ENCODE peak calls at places on chromosomes 12 and 14, in five cellular contexts. One of them, this sample, is unnamed. For H3K4me1 and H3K27me3, the result is how much of the 10 kb centered on the place peaks cover.

GRCh38 chr12:124403273-124403672 is 108.4 kb downstream of the RFLNA start:
- DNase-seq in effector memory CD4-positive, alpha-beta T cell: no peak
- DNase-seq in fibroblast of lung: no peak
- DNase-seq in heart right ventricle: peak
- DNase-seq in right cardiac atrium: peak
- DNase-seq in this sample: peak

GRCh38 chr12:93776581-93777018 is 99.4 kb downstream of the CRADD start:
- DNase-seq in fibroblast of lung: peak
- DNase-seq in effector memory CD4-positive, alpha-beta T cell: no peak
- DNase-seq in heart right ventricle: no peak
- DNase-seq in right cardiac atrium: no peak
- DNase-seq in this sample: no peak

GRCh38 chr12:127429556-127429955 is 837.4 kb upstream of the TMEM132C start:
- DNase-seq in effector memory CD4-positive, alpha-beta T cell: no peak
- DNase-seq in right cardiac atrium: no peak
- DNase-seq in heart right ventricle: no peak
- DNase-seq in fibroblast of lung: peak
- DNase-seq in this sample: no peak

GRCh38 chr14:74572829-74573360 is 39.1 kb downstream of the LTBP2 start:
- DNase-seq in right cardiac atrium: no peak
- DNase-seq in fibroblast of lung: peak
- DNase-seq in effector memory CD4-positive, alpha-beta T cell: no peak
- DNase-seq in heart right ventricle: no peak
- DNase-seq in this sample: no peak

GRCh38 chr12:26128180-26128579 is 3.3 kb upstream of the BHLHE41 start:
- DNase-seq in effector memory CD4-positive, alpha-beta T cell: no peak
- DNase-seq in fibroblast of lung: no peak
- DNase-seq in heart right ventricle: no peak
- DNase-seq in right cardiac atrium: no peak
- DNase-seq in this sample: no peak

GRCh38 chr12:129145381-129145780 is 292.1 kb downstream of the GLT1D1 start:
- DNase-seq in right cardiac atrium: no peak
- DNase-seq in heart right ventricle: no peak
- DNase-seq in effector memory CD4-positive, alpha-beta T cell: no peak
- DNase-seq in fibroblast of lung: no peak
- DNase-seq in this sample: peak

GRCh38 chr12:47576256-47576655 is 129.6 kb downstream of the RPAP3 start:
- DNase-seq in fibroblast of lung: no peak
- DNase-seq in effector memory CD4-positive, alpha-beta T cell: no peak
- DNase-seq in heart right ventricle: no peak
- DNase-seq in right cardiac atrium: no peak
- DNase-seq in this sample: no peak

GRCh38 chr14:102140750-102141145 is 1.1 kb downstream of the WDR20 start:
- DNase-seq in heart right ventricle: no peak
- DNase-seq in fibroblast of lung: no peak
- DNase-seq in right cardiac atrium: no peak
- DNase-seq in effector memory CD4-positive, alpha-beta T cell: no peak
- DNase-seq in this sample: no peak

GRCh38 chr12:27449893-27450534 is 3.5 kb downstream of the SMCO2 start:
- DNase-seq in effector memory CD4-positive, alpha-beta T cell: no peak
- DNase-seq in right cardiac atrium: no peak
- DNase-seq in fibroblast of lung: no peak
- DNase-seq in heart right ventricle: no peak
- DNase-seq in this sample: no peak

GRCh38 chr12:55937956-55938355 is 7.0 kb downstream of the DGKA start:
- DNase-seq in right cardiac atrium: no peak
- DNase-seq in fibroblast of lung: peak
- DNase-seq in heart right ventricle: no peak
- DNase-seq in effector memory CD4-positive, alpha-beta T cell: no peak
- DNase-seq in this sample: no peak

GRCh38 chr12:50246159-50246865 is 37.0 kb downstream of the LIMA1 start:
- DNase-seq in fibroblast of lung: no peak
- DNase-seq in effector memory CD4-positive, alpha-beta T cell: no peak
- DNase-seq in right cardiac atrium: no peak
- DNase-seq in heart right ventricle: no peak
- DNase-seq in this sample: no peak

GRCh38 chr12:56898938-56899337 is 35.3 kb downstream of the SDR9C7 start:
- DNase-seq in right cardiac atrium: no peak
- DNase-seq in fibroblast of lung: no peak
- DNase-seq in effector memory CD4-positive, alpha-beta T cell: no peak
- DNase-seq in heart right ventricle: no peak
- DNase-seq in this sample: no peak

GRCh38 chr12:53484686-53485567 is 14.3 kb downstream of the MAP3K12 start:
- DNase-seq in fibroblast of lung: peak
- DNase-seq in effector memory CD4-positive, alpha-beta T cell: no peak
- DNase-seq in right cardiac atrium: no peak
- DNase-seq in heart right ventricle: no peak
- DNase-seq in this sample: no peak

GRCh38 chr14:36915089-36915488 is 253.4 kb downstream of the PAX9 start:
- DNase-seq in effector memory CD4-positive, alpha-beta T cell: no peak
- DNase-seq in right cardiac atrium: no peak
- DNase-seq in heart right ventricle: no peak
- DNase-seq in fibroblast of lung: no peak
- DNase-seq in this sample: no peak

GRCh38 chr12:12784911-12785814 is at the start of gene APOLD1:
- DNase-seq in effector memory CD4-positive, alpha-beta T cell: no peak
- DNase-seq in right cardiac atrium: peak
- DNase-seq in heart right ventricle: peak
- DNase-seq in fibroblast of lung: no peak
- DNase-seq in this sample: peak

GRCh38 chr12:123533672-123534643 is at the start of gene RILPL1:
- DNase-seq in fibroblast of lung: peak
- DNase-seq in right cardiac atrium: peak
- DNase-seq in effector memory CD4-positive, alpha-beta T cell: peak
- DNase-seq in heart right ventricle: peak
- DNase-seq in this sample: no peak

GRCh38 chr12:126369487-126370463 is 1304.5 kb downstream of the AACS start:
- DNase-seq in effector memory CD4-positive, alpha-beta T cell: no peak
- DNase-seq in right cardiac atrium: no peak
- DNase-seq in heart right ventricle: no peak
- DNase-seq in fibroblast of lung: peak
- DNase-seq in this sample: no peak

GRCh38 chr12:47419500-47419899 is 286.3 kb downstream of the RPAP3 start:
- DNase-seq in heart right ventricle: no peak
- DNase-seq in right cardiac atrium: no peak
- DNase-seq in fibroblast of lung: peak
- DNase-seq in effector memory CD4-positive, alpha-beta T cell: no peak
- DNase-seq in this sample: no peak

GRCh38 chr12:113174461-113175384 is 10.6 kb downstream of the DDX54 start:
- DNase-seq in heart right ventricle: peak
- DNase-seq in right cardiac atrium: peak
- DNase-seq in effector memory CD4-positive, alpha-beta T cell: peak
- DNase-seq in fibroblast of lung: peak
- DNase-seq in this sample: peak

GRCh38 chr12:211142-211465 is 2.9 kb downstream of the SLC6A12 start:
- DNase-seq in heart right ventricle: no peak
- DNase-seq in effector memory CD4-positive, alpha-beta T cell: no peak
- DNase-seq in right cardiac atrium: peak
- DNase-seq in fibroblast of lung: no peak
- DNase-seq in this sample: no peak

GRCh38 chr14:59116984-59117415 is 71.5 kb upstream of the DAAM1 start:
- DNase-seq in fibroblast of lung: peak
- DNase-seq in right cardiac atrium: no peak
- DNase-seq in heart right ventricle: no peak
- DNase-seq in effector memory CD4-positive, alpha-beta T cell: no peak
- DNase-seq in this sample: no peak

GRCh38 chr12:109595321-109595902 is 21.8 kb downstream of the MVK start:
- DNase-seq in effector memory CD4-positive, alpha-beta T cell: peak
- DNase-seq in fibroblast of lung: no peak
- DNase-seq in heart right ventricle: no peak
- DNase-seq in right cardiac atrium: no peak
- DNase-seq in this sample: no peak

GRCh38 chr14:72883963-72884362 is 9.9 kb downstream of the DPF3 start:
- DNase-seq in fibroblast of lung: peak
- DNase-seq in right cardiac atrium: no peak
- DNase-seq in heart right ventricle: no peak
- DNase-seq in effector memory CD4-positive, alpha-beta T cell: no peak
- DNase-seq in this sample: no peak

GRCh38 chr12:21149849-21150248 is 18.9 kb downstream of the SLCO1B1 start:
- DNase-seq in fibroblast of lung: no peak
- DNase-seq in right cardiac atrium: no peak
- DNase-seq in effector memory CD4-positive, alpha-beta T cell: no peak
- DNase-seq in heart right ventricle: no peak
- DNase-seq in this sample: no peak

GRCh38 chr14:104431929-104432541 is 147.5 kb upstream of the C14orf180 start:
- DNase-seq in effector memory CD4-positive, alpha-beta T cell: no peak
- DNase-seq in right cardiac atrium: no peak
- DNase-seq in heart right ventricle: no peak
- DNase-seq in fibroblast of lung: no peak
- DNase-seq in this sample: no peak

GRCh38 chr14:64730061-64730440 is 25.8 kb downstream of the PLEKHG3 start:
- DNase-seq in heart right ventricle: no peak
- DNase-seq in fibroblast of lung: no peak
- DNase-seq in effector memory CD4-positive, alpha-beta T cell: no peak
- DNase-seq in right cardiac atrium: no peak
- DNase-seq in this sample: no peak

GRCh38 chr14:23009483-23009938 is 432 bp downstream of the C14orf93 start:
- DNase-seq in heart right ventricle: no peak
- DNase-seq in fibroblast of lung: no peak
- DNase-seq in effector memory CD4-positive, alpha-beta T cell: no peak
- DNase-seq in right cardiac atrium: no peak
- DNase-seq in this sample: no peak

GRCh38 chr14:97120204-97121120 is 323.3 kb downstream of the VRK1 start:
- DNase-seq in right cardiac atrium: no peak
- DNase-seq in fibroblast of lung: no peak
- DNase-seq in effector memory CD4-positive, alpha-beta T cell: peak
- DNase-seq in heart right ventricle: no peak
- DNase-seq in this sample: no peak

DNA sequence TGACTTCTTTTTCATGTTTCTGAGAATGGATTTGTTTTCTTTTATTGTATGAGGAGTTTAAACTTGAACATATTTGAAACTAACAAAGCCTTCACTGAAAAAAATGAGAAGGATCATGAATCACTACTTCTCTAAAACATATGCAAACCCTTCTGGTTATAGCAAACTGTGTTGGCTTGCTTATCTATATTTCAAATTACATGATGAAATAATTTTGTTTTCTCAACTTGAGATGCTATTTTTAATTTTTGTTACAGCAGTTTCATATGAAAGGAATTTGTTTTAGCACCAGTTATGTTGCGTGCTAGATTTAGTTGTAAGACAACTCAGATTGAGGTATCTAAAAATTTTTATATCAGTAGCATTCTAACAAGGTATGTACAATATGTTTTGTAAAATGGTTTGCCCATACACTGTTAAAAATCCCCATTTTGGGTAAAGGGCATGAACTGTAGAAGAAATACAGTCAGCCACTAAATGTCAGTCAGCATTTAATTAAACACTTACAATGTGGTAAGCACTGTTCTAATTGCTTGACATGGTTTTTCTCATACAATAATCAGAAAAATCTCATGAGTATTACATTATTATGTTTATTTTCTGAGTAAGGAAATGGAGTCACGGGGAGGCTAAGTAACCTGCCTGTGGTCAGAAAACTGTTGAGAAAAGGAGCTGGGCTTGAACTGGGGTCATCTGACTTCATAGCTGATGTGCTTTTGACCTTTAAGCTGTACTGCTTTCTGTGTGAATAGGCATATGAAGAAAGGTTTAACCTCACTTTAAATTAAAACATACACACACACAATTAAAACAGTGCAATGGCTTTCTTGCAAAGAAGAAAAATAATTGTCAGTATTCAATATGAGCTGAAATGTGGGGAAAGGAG is 105.7 kb downstream of the PLEKHA5 start:
- DNase-seq in heart right ventricle: no peak
- DNase-seq in fibroblast of lung: peak
- DNase-seq in effector memory CD4-positive, alpha-beta T cell: no peak
- DNase-seq in right cardiac atrium: no peak
- DNase-seq in this sample: no peak
- H3K27ac ChIP-seq in heart right ventricle: peak
- H3K27ac ChIP-seq in fibroblast of lung: peak
- H3K27ac ChIP-seq in effector memory CD4-positive, alpha-beta T cell: no peak
- H3K27ac ChIP-seq in right cardiac atrium: no peak
- H3K27ac ChIP-seq in this sample: no peak

GRCh38 chr12:68631177-68631576 is 20.5 kb downstream of the RAP1B start:
- DNase-seq in fibroblast of lung: peak
- DNase-seq in heart right ventricle: no peak
- DNase-seq in right cardiac atrium: no peak
- DNase-seq in effector memory CD4-positive, alpha-beta T cell: no peak
- DNase-seq in this sample: no peak

GRCh38 chr12:68630050-68630449 is 19.4 kb downstream of the RAP1B start:
- DNase-seq in heart right ventricle: no peak
- DNase-seq in effector memory CD4-positive, alpha-beta T cell: no peak
- DNase-seq in right cardiac atrium: no peak
- DNase-seq in fibroblast of lung: no peak
- DNase-seq in this sample: no peak

GRCh38 chr12:68628698-68629097 is 18.0 kb downstream of the RAP1B start:
- DNase-seq in right cardiac atrium: no peak
- DNase-seq in effector memory CD4-positive, alpha-beta T cell: no peak
- DNase-seq in fibroblast of lung: no peak
- DNase-seq in heart right ventricle: no peak
- DNase-seq in this sample: no peak

GRCh38 chr12:68632486-68632885 is 21.8 kb downstream of the RAP1B start:
- DNase-seq in right cardiac atrium: no peak
- DNase-seq in heart right ventricle: no peak
- DNase-seq in fibroblast of lung: no peak
- DNase-seq in effector memory CD4-positive, alpha-beta T cell: no peak
- DNase-seq in this sample: no peak

GRCh38 chr12:68630598-68630997 is 19.9 kb downstream of the RAP1B start:
- DNase-seq in right cardiac atrium: no peak
- DNase-seq in fibroblast of lung: no peak
- DNase-seq in effector memory CD4-positive, alpha-beta T cell: no peak
- DNase-seq in heart right ventricle: no peak
- DNase-seq in this sample: no peak
- H3K4me1 ChIP-seq in right cardiac atrium: under half
- H3K4me1 ChIP-seq in fibroblast of lung: under half
- H3K4me1 ChIP-seq in effector memory CD4-positive, alpha-beta T cell: under half
- H3K4me1 ChIP-seq in heart right ventricle: under half
- H3K4me1 ChIP-seq in this sample: half or more

GRCh38 chr12:1527789-1528188 is 66.6 kb downstream of the FBXL14 start:
- DNase-seq in heart right ventricle: no peak
- DNase-seq in effector memory CD4-positive, alpha-beta T cell: no peak
- DNase-seq in fibroblast of lung: peak
- DNase-seq in right cardiac atrium: no peak
- DNase-seq in this sample: no peak

GRCh38 chr12:1530592-1531159 is 63.7 kb downstream of the FBXL14 start:
- DNase-seq in effector memory CD4-positive, alpha-beta T cell: no peak
- DNase-seq in right cardiac atrium: no peak
- DNase-seq in heart right ventricle: no peak
- DNase-seq in fibroblast of lung: no peak
- DNase-seq in this sample: no peak

GRCh38 chr12:1529228-1529861 is 65.0 kb downstream of the FBXL14 start:
- DNase-seq in effector memory CD4-positive, alpha-beta T cell: no peak
- DNase-seq in heart right ventricle: no peak
- DNase-seq in fibroblast of lung: no peak
- DNase-seq in right cardiac atrium: no peak
- DNase-seq in this sample: no peak

GRCh38 chr12:1529862-1530591 is 64.4 kb downstream of the FBXL14 start:
- DNase-seq in right cardiac atrium: peak
- DNase-seq in fibroblast of lung: peak
- DNase-seq in effector memory CD4-positive, alpha-beta T cell: no peak
- DNase-seq in heart right ventricle: peak
- DNase-seq in this sample: no peak

GRCh38 chr12:1528791-1529190 is 65.6 kb downstream of the FBXL14 start:
- DNase-seq in fibroblast of lung: no peak
- DNase-seq in right cardiac atrium: no peak
- DNase-seq in effector memory CD4-positive, alpha-beta T cell: no peak
- DNase-seq in heart right ventricle: no peak
- DNase-seq in this sample: no peak
- H3K27me3 ChIP-seq in fibroblast of lung: under half
- H3K27me3 ChIP-seq in right cardiac atrium: under half
- H3K27me3 ChIP-seq in effector memory CD4-positive, alpha-beta T cell: under half
- H3K27me3 ChIP-seq in heart right ventricle: half or more
- H3K27me3 ChIP-seq in this sample: half or more

GRCh38 chr14:96095581-96096476 is 56.7 kb downstream of the C14orf132 start:
- DNase-seq in heart right ventricle: no peak
- DNase-seq in right cardiac atrium: no peak
- DNase-seq in fibroblast of lung: peak
- DNase-seq in effector memory CD4-positive, alpha-beta T cell: no peak
- DNase-seq in this sample: no peak
- H3K27ac ChIP-seq in heart right ventricle: no peak
- H3K27ac ChIP-seq in right cardiac atrium: no peak
- H3K27ac ChIP-seq in fibroblast of lung: peak
- H3K27ac ChIP-seq in effector memory CD4-positive, alpha-beta T cell: no peak
- H3K27ac ChIP-seq in this sample: no peak

This sample was measured in tibial nerve.